ENCODE peak calls at places on chromosomes 16 and 17, in five cellular contexts. J is GM23338, K is lower lobe of right lung, Q is osteoblast, G is mesenchymal stem cell. X is an unnamed sample.

GRCh38 chr17:8430966-8431365 is 4.7 kb upstream of the NDEL1 start:
- DNase-seq in J (no peak), K (no peak), Q (peak; percentile 91), G (no peak), X (peak; percentile 81)

GRCh38 chr16:54055191-54055590 is 231.4 kb downstream of the IRX3 start:
- DNase-seq in J (no peak), K (no peak), Q (no peak), G (no peak), X (no peak)

GRCh38 chr16:78439646-78440045 is 340.2 kb downstream of the WWOX start:
- DNase-seq in J (no peak), K (no peak), Q (no peak), G (no peak), X (no peak)

GRCh38 chr16:89986600-89986999 is 32.7 kb downstream of the DBNDD1 start:
- DNase-seq in J (no peak), K (no peak), Q (peak; percentile 51), G (no peak), X (no peak)

GRCh38 chr16:88755745-88756443 is 29.1 kb downstream of the PIEZO1 start:
- DNase-seq in J (no peak), K (no peak), Q (no peak), G (no peak), X (no peak)

GRCh38 chr16:89373355-89374110 is 116.8 kb downstream of the ANKRD11 start:
- DNase-seq in J (no peak), K (no peak), Q (peak; percentile 98), G (peak; percentile 94), X (peak; percentile 82)

GRCh38 chr16:56938664-56939513 is 6.9 kb downstream of the HERPUD1 start:
- DNase-seq in J (no peak), K (no peak), Q (no peak), G (no peak), X (no peak)

GRCh38 chr16:46688101-46688656 is 799 bp downstream of the VPS35 start:
- DNase-seq in J (no peak), K (peak; percentile 76), Q (no peak), G (no peak), X (peak; percentile 23)

GRCh38 chr16:11848842-11849241 is 2.5 kb downstream of the RSL1D1 start:
- DNase-seq in J (no peak), K (no peak), Q (no peak), G (no peak), X (peak; percentile 28)

GRCh38 chr16:11639925-11640899 is 28.0 kb upstream of the SNN start:
- DNase-seq in J (peak; percentile 81), K (peak; percentile 89), Q (peak; percentile 86), G (peak; percentile 100), X (peak; percentile 97)

GRCh38 chr17:82041139-82041814 is 3.8 kb upstream of the DCXR start:
- DNase-seq in J (no peak), K (no peak), Q (no peak), G (no peak), X (no peak)

GRCh38 chr17:68704897-68705296 is 103.7 kb upstream of the FAM20A start:
- DNase-seq in J (no peak), K (no peak), Q (no peak), G (peak; percentile 12), X (peak; percentile 75)

GRCh38 chr17:61794792-61795191 is 68.5 kb downstream of the BRIP1 start:
- DNase-seq in J (no peak), K (no peak), Q (no peak), G (no peak), X (no peak)

GRCh38 chr17:63387941-63388340 is 58.2 kb downstream of the CYB561 start:
- DNase-seq in J (no peak), K (no peak), Q (no peak), G (no peak), X (no peak)

GRCh38 chr17:44947461-44948314 is at the start of gene KIF18B:
- DNase-seq in J (peak; percentile 99), K (peak; percentile 92), Q (peak; percentile 98), G (peak; percentile 95), X (peak; percentile 89)

GRCh38 chr17:4877089-4877488 is 22.2 kb upstream of the C17orf107 start:
- DNase-seq in J (no peak), K (no peak), Q (peak; percentile 41), G (no peak), X (no peak)

GRCh38 chr17:36728030-36728991 is 126.9 kb downstream of the MRM1 start:
- DNase-seq in J (no peak), K (no peak), Q (no peak), G (no peak), X (no peak)

GRCh38 chr16:10138881-10139280 is 43.3 kb downstream of the GRIN2A start:
- DNase-seq in J (no peak), K (no peak), Q (no peak), G (no peak), X (no peak)

GRCh38 chr17:77924757-77925336 is 33.7 kb upstream of the TNRC6C start:
- DNase-seq in J (peak; percentile 83), K (no peak), Q (peak; percentile 90), G (no peak), X (peak; percentile 84)

GRCh38 chr16:1839554-1839953 is 12.5 kb downstream of the FAHD1 start:
- DNase-seq in J (peak; percentile 41), K (no peak), Q (no peak), G (peak; percentile 81), X (no peak)

GRCh38 chr16:89721644-89722391 is 481 bp downstream of the ZNF276 start:
- DNase-seq in J (peak; percentile 52), K (peak; percentile 89), Q (peak; percentile 93), G (peak; percentile 64), X (no peak)

GRCh38 chr17:77140878-77141767 is at the start of gene SEC14L1:
- DNase-seq in J (peak; percentile 78), K (peak; percentile 65), Q (peak; percentile 76), G (peak; percentile 62), X (no peak)

GRCh38 chr17:80792373-80792781 is 199.3 kb upstream of the CHMP6 start:
- DNase-seq in J (no peak), K (no peak), Q (no peak), G (peak; percentile 89), X (no peak)

GRCh38 chr17:39231587-39232551 is 6.1 kb upstream of the STAC2 start:
- DNase-seq in J (peak; percentile 80), K (peak; percentile 70), Q (peak; percentile 97), G (peak; percentile 37), X (no peak)

GRCh38 chr17:79914813-79915740 is 75.8 kb upstream of the CBX4 start:
- DNase-seq in J (no peak), K (no peak), Q (peak; percentile 82), G (no peak), X (no peak)

DNA sequence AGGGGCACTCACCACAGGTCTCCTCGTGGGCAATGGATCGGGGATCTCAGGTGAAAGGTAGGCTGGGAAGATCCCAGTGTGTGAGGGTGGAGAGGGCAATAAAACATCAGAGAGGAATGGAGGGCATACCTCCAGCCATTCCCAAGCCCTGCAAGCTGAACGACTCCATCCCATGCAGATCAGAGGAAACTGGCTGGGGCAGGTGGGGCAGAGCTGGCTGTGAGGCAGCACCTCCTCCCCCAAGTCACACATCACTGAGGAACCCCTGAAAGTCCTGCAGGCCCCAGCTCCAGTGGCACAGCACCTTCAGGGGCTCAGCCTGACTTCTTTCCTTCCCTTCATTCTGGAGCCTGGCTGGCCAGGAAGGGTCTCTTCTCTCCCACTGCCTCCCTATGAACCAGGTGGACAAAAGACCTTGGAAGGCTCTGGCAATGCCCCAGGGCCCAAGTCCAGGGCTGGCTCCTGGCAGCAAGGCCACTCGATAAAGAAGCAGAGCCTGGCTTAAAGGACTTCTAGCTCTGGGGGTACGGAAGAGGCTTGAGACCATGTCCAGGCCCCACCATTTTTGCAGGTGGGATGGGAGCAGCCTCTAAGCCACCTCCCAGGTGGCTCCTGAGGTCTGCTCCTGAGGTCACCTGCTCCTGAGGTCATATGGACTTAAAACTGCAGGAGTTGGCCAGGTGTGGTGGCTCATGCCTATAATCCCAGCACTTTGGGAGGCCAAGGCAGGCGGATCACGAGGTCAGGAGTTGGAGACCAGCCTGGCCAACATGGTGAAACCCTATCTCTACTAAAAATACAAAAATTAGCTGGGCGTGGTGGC is 13.5 kb upstream of the TMEM208 start:
- DNase-seq in J (no peak), K (no peak), Q (no peak), G (no peak), X (no peak)
- H3K27ac ChIP-seq in J (no peak overlapping the region), K (no peak overlapping the region), Q (no peak overlapping the region), G (no peak overlapping the region), X (no peak overlapping the region)

DNA sequence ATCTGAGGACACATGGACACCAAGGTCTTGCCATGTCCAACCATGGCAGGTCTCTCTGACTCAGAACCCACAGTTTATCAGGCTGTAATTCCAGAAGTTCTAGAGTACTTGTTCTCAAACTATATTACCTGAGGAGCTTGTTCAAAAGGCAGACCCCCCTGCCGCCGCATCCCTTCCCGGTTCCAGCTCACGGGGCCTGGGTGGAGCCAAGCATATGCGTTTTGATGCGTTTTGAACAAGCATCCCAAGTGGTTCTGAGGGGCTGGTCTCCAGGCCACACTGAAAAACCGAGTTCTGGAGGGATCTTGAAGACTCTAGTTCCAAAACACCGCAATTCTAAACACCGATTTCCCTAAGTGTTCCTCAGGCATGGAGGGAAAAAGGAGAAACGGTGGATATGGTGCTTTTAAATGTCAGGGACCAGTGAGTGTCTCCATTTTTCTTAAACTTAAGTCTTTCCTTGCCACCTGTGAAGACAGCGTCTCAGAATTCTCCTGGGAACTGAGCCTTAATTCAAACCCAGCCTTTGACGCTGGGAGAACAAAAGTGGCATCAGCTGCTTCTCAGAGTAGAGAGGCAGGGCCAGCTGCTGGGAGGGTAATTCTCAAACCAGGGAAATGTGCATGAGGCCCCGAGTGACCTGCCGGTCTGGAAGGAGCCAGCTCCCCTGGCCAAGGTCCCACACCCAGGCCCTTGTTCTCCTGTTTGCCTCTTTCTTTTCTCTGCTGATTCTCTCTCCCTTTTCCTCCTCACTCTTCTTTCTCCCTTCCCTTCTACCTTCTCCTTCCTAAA is 84.4 kb upstream of the PLCG2 start:
- DNase-seq in J (no peak), K (no peak), Q (peak; percentile 17), G (no peak), X (peak; percentile 24)
- H3K36me3 ChIP-seq in J (no peaks in the 10 kb centered on the region), K (peaks cover 84% of the 10 kb centered on the region), Q (peaks cover 13% of the 10 kb centered on the region), G (peaks cover 35% of the 10 kb centered on the region), X (no peaks in the 10 kb centered on the region)

GRCh38 chr17:9843152-9844010 is 17.7 kb downstream of the GLP2R start:
- DNase-seq in J (no peak), K (no peak), Q (no peak), G (peak; percentile 71), X (no peak)

GRCh38 chr17:9839433-9839832 is 13.7 kb downstream of the GLP2R start:
- DNase-seq in J (peak; percentile 34), K (no peak), Q (no peak), G (no peak), X (no peak)

GRCh38 chr17:9844153-9844552 is 18.4 kb downstream of the GLP2R start:
- DNase-seq in J (no peak), K (no peak), Q (no peak), G (no peak), X (no peak)

GRCh38 chr17:9845306-9845705 is 19.6 kb downstream of the GLP2R start:
- DNase-seq in J (no peak), K (no peak), Q (no peak), G (no peak), X (no peak)

GRCh38 chr17:9842057-9842758 is 16.5 kb downstream of the GLP2R start:
- DNase-seq in J (no peak), K (no peak), Q (peak; percentile 72), G (peak; percentile 91), X (peak; percentile 70)
- H3K27ac ChIP-seq in J (no peak overlapping the region), K (peak overlapping the region; percentile 43), Q (peak overlapping the region; percentile 59), G (peak overlapping the region; percentile 54), X (peak overlapping the region; percentile 25)

DNA sequence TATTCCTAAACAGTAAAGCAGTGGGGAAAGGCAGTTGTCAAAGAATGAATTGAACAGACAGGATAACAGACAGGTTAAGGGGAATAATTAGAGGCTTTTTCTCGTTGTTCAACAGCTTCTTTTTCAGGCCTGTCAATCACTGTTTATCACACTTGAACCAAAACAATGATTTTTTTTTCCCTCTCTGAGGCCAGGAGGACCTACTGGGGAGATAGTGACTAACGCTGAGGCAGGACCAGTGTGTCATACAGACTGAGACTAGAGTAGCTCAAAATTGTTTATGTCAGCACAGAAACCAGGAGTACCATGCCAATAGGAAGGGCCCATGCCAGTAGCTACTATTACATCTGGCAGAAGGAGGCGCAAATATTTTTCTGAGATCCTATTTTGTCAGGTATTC is 41.3 kb upstream of the NLK start:
- DNase-seq in J (no peak), K (no peak), Q (peak; percentile 23), G (no peak), X (no peak)
- H3K36me3 ChIP-seq in J (no peaks in the 10 kb centered on the region), K (no peaks in the 10 kb centered on the region), Q (no peaks in the 10 kb centered on the region), G (no peaks in the 10 kb centered on the region), X (no peaks in the 10 kb centered on the region)